ENCODE peak calls at places on chromosome 1, in six cellular contexts. U is activated effector memory CD4-positive, alpha-beta T cell treated with Interleukin-2 at 50 U/mL for 16 hours; D is dermis blood vessel endothelial cell; L is breast epithelium; V is occipital lobe; J is kidney epithelial cell. B is an unnamed sample.

GRCh38 chr1:44405804-44406743 is 1.0 kb downstream of the RNF220 start:
- DNase-seq in U (no peak), D (peak), L (no peak), V (no peak), J (no peak), B (no peak)

GRCh38 chr1:12001249-12001917 is 17.9 kb upstream of the MIIP start:
- DNase-seq in U (no peak), D (peak), L (no peak), V (peak), J (no peak), B (peak)

GRCh38 chr1:62144238-62144831 is 50.3 kb upstream of the L1TD1 start:
- DNase-seq in U (no peak), D (peak), L (no peak), V (no peak), J (no peak), B (peak)

GRCh38 chr1:201166964-201167624 is 12.8 kb upstream of the TMEM9 start:
- DNase-seq in U (no peak), D (no peak), L (no peak), V (no peak), J (no peak), B (peak)

GRCh38 chr1:39720094-39720999 is 18.3 kb upstream of the PPIE start:
- DNase-seq in U (no peak), D (peak), L (no peak), V (no peak), J (no peak), B (peak)

GRCh38 chr1:21012937-21013336 is 163.8 kb downstream of the EIF4G3 start:
- DNase-seq in U (no peak), D (no peak), L (no peak), V (no peak), J (no peak), B (no peak)

GRCh38 chr1:228986093-228986904 is 251.0 kb downstream of the RHOU start:
- DNase-seq in U (no peak), D (no peak), L (no peak), V (peak), J (no peak), B (peak)

GRCh38 chr1:7407980-7408770 is 362.9 kb upstream of the VAMP3 start:
- DNase-seq in U (no peak), D (no peak), L (no peak), V (no peak), J (no peak), B (no peak)

GRCh38 chr1:209383907-209384709 is 199.4 kb upstream of the CAMK1G start:
- DNase-seq in U (no peak), D (no peak), L (no peak), V (no peak), J (no peak), B (no peak)

GRCh38 chr1:185880330-185880729 is 146.1 kb downstream of the HMCN1 start:
- DNase-seq in U (no peak), D (no peak), L (no peak), V (no peak), J (no peak), B (no peak)

B was measured in NCI-H1417.